ENCODE peak calls at places on chromosome 3, in four cellular contexts. One of them, this sample, is unnamed.

GRCh38 chr3:191649626-191650025 is 188.7 kb downstream of the PYDC2 start:
- DNase-seq in HepG2: no peak
- DNase-seq in GM12878: no peak
- DNase-seq in H1: no peak
- DNase-seq in this sample: no peak

GRCh38 chr3:8554725-8555621 is 53.4 kb downstream of the LMCD1 start:
- DNase-seq in HepG2: no peak
- DNase-seq in GM12878: no peak
- DNase-seq in H1: peak; percentile 7
- DNase-seq in this sample: no peak

GRCh38 chr3:42701371-42702065 is 1.1 kb downstream of the HHATL start:
- DNase-seq in HepG2: peak; percentile 27
- DNase-seq in GM12878: no peak
- DNase-seq in H1: peak; percentile 31
- DNase-seq in this sample: peak; percentile 74

GRCh38 chr3:77320514-77320913 is 280.6 kb downstream of the ROBO2 start:
- DNase-seq in HepG2: peak; percentile 25
- DNase-seq in GM12878: no peak
- DNase-seq in H1: no peak
- DNase-seq in this sample: peak; percentile 8

GRCh38 chr3:56909349-56909748 is 107.6 kb upstream of the ARHGEF3 start:
- DNase-seq in HepG2: no peak
- DNase-seq in GM12878: no peak
- DNase-seq in H1: no peak
- DNase-seq in this sample: no peak

GRCh38 chr3:106566277-106566676 is 697.5 kb upstream of the CBLB start:
- DNase-seq in HepG2: no peak
- DNase-seq in GM12878: peak; percentile 20
- DNase-seq in H1: no peak
- DNase-seq in this sample: no peak

GRCh38 chr3:42713747-42714146 is 11.1 kb upstream of the HHATL start:
- DNase-seq in HepG2: no peak
- DNase-seq in GM12878: no peak
- DNase-seq in H1: no peak
- DNase-seq in this sample: no peak

GRCh38 chr3:81249540-81250029 is 511.9 kb downstream of the GBE1 start:
- DNase-seq in HepG2: peak; percentile 97
- DNase-seq in GM12878: no peak
- DNase-seq in H1: no peak
- DNase-seq in this sample: no peak

GRCh38 chr3:154235330-154235729 is 89.0 kb downstream of the DHX36 start:
- DNase-seq in HepG2: no peak
- DNase-seq in GM12878: no peak
- DNase-seq in H1: no peak
- DNase-seq in this sample: no peak

GRCh38 chr3:126538966-126539365 is 15.0 kb downstream of the CHST13 start:
- DNase-seq in HepG2: no peak
- DNase-seq in GM12878: no peak
- DNase-seq in H1: no peak
- DNase-seq in this sample: no peak

GRCh38 chr3:66539466-66539989 is 38.7 kb upstream of the LRIG1 start:
- DNase-seq in HepG2: no peak
- DNase-seq in GM12878: no peak
- DNase-seq in H1: no peak
- DNase-seq in this sample: no peak
- TF ChIP-seq HDAC6 in HepG2: no peak
- TF ChIP-seq HDAC6 in GM12878: no peak
- TF ChIP-seq HDAC6 in H1: no peak
- TF ChIP-seq HDAC6 in this sample: no peak

GRCh38 chr3:184889312-184889904 is 77.4 kb downstream of the VPS8 start:
- DNase-seq in HepG2: no peak
- DNase-seq in GM12878: no peak
- DNase-seq in H1: no peak
- DNase-seq in this sample: no peak

GRCh38 chr3:184880616-184881015 is 68.7 kb downstream of the VPS8 start:
- DNase-seq in HepG2: no peak
- DNase-seq in GM12878: no peak
- DNase-seq in H1: no peak
- DNase-seq in this sample: no peak

GRCh38 chr3:184884359-184885017 is 72.5 kb downstream of the VPS8 start:
- DNase-seq in HepG2: no peak
- DNase-seq in GM12878: peak; percentile 55
- DNase-seq in H1: no peak
- DNase-seq in this sample: no peak

GRCh38 chr3:184885112-184885511 is 73.1 kb downstream of the VPS8 start:
- DNase-seq in HepG2: no peak
- DNase-seq in GM12878: no peak
- DNase-seq in H1: no peak
- DNase-seq in this sample: no peak
- TF ChIP-seq RAD21 in HepG2: no peak
- TF ChIP-seq RAD21 in GM12878: no peak
- TF ChIP-seq RAD21 in H1: no peak
- TF ChIP-seq RAD21 in this sample: no peak

DNA sequence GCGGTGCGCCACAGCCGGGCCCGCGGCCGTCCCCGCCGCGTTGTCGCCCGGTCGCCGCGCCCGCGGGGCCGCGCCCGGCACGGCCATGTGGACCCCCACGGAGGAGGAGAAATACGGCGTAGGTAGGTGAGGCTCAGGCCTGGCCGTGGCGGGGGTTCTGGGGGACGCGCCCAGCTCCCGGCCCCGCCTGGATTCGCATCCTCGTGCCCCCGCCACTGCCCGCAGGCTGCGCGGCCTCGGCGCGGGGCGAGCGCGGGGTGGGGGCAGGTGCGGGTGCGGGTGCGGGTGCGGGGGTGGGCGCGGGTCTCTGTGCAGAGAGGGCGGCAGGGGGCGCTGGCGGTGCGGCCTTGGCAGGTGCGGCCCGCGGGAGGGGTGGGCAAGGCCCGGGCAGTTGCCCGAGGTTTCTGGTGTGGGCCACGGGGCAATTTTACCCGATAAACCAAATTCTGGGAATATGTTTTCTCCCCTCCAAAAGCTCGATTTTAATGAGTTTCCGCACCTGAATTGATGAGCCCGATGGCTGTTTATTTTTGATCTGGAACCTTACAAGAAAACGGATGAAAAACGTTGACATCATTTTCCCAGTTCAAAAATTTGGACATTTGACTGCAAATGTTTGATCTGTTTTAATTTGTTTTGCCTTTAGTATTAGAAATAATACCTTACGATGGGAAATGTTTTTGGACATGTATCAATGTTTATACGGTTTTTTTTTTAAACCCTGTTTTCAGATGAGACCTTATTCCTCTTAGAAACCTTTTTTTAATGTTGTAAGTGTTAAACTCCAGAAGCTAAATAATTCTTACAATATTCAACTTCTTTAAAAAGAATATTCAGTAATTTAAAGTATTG is 678 bp downstream of the DOCK3 start:
- DNase-seq in HepG2: no peak
- DNase-seq in GM12878: no peak
- DNase-seq in H1: no peak
- DNase-seq in this sample: peak; percentile 18
- TF ChIP-seq HDAC6 in HepG2: no peak
- TF ChIP-seq HDAC6 in GM12878: no peak
- TF ChIP-seq HDAC6 in H1: no peak
- TF ChIP-seq HDAC6 in this sample: no peak

GRCh38 chr3:4392992-4393391 is 74.1 kb downstream of the SUMF1 start:
- DNase-seq in HepG2: no peak
- DNase-seq in GM12878: no peak
- DNase-seq in H1: no peak
- DNase-seq in this sample: no peak

GRCh38 chr3:4395448-4395847 is 71.6 kb downstream of the SUMF1 start:
- DNase-seq in HepG2: no peak
- DNase-seq in GM12878: no peak
- DNase-seq in H1: no peak
- DNase-seq in this sample: no peak

GRCh38 chr3:4394567-4394966 is 72.5 kb downstream of the SUMF1 start:
- DNase-seq in HepG2: no peak
- DNase-seq in GM12878: no peak
- DNase-seq in H1: no peak
- DNase-seq in this sample: no peak

GRCh38 chr3:4396006-4396405 is 71.1 kb downstream of the SUMF1 start:
- DNase-seq in HepG2: no peak
- DNase-seq in GM12878: no peak
- DNase-seq in H1: no peak
- DNase-seq in this sample: no peak

GRCh38 chr3:4394048-4394447 is 73.0 kb downstream of the SUMF1 start:
- DNase-seq in HepG2: no peak
- DNase-seq in GM12878: no peak
- DNase-seq in H1: no peak
- DNase-seq in this sample: no peak
- TF ChIP-seq RAD21 in HepG2: no peak
- TF ChIP-seq RAD21 in GM12878: no peak
- TF ChIP-seq RAD21 in H1: no peak
- TF ChIP-seq RAD21 in this sample: no peak

DNA sequence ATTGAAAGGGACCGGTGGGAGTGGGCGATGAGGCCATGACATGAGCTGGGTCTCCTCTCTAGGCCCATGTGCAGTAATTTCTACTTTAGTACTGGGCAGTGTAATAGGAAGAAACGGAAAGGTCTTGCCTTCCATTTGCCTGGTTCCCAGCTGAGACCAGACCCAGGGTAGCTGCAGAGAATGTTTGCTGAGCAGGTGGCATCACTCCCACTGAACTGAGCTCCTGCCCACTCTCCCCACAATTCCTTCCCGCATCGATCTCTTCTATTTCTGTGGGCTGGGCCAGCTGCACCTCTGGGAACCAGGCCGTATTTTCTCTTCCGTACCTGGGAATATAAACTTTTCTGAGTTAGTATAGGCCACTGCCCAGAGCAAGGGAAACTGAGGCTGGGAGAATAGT is 15.8 kb downstream of the ESYT3 start:
- DNase-seq in HepG2: no peak
- DNase-seq in GM12878: no peak
- DNase-seq in H1: no peak
- DNase-seq in this sample: no peak
- TF ChIP-seq HDAC6 in HepG2: no peak
- TF ChIP-seq HDAC6 in GM12878: no peak
- TF ChIP-seq HDAC6 in H1: no peak
- TF ChIP-seq HDAC6 in this sample: no peak

This sample was measured in K562.